ENCODE peak calls at places on chromosome 16, in eight cellular contexts. E is T-cell; J is heart left ventricle; Q is CD8-positive, alpha-beta memory T cell; R is osteocyte; M is GF-D8; T is tibial artery; L is EL. F is an unnamed sample.

GRCh38 chr16:67445913-67446907 is 15.3 kb downstream of the HSD11B2 start:
- DNase-seq in E (no peak), J (peak), Q (no peak), R (no peak), M (no peak), T (no peak), L (no peak), F (no peak)

GRCh38 chr16:89895482-89896250 is 22.3 kb downstream of the TCF25 start:
- DNase-seq in E (no peak), J (no peak), Q (no peak), R (no peak), M (no peak), T (no peak), L (no peak), F (no peak)

GRCh38 chr16:66750279-66751134 is 902 bp downstream of the DYNC1LI2 start:
- DNase-seq in E (no peak), J (no peak), Q (no peak), R (no peak), M (no peak), T (no peak), L (no peak), F (no peak)

GRCh38 chr16:8674413-8675022 is at the start of gene ABAT:
- DNase-seq in E (peak), J (peak), Q (peak), R (peak), M (no peak), T (peak), L (peak), F (peak)

GRCh38 chr16:56357291-56357764 is 68.0 kb downstream of the AMFR start:
- DNase-seq in E (no peak), J (no peak), Q (no peak), R (peak), M (no peak), T (peak), L (peak), F (no peak)

GRCh38 chr16:69526831-69527655 is 38.7 kb upstream of the NFAT5 start:
- DNase-seq in E (no peak), J (no peak), Q (no peak), R (no peak), M (no peak), T (no peak), L (no peak), F (no peak)

GRCh38 chr16:20336955-20337354 is 9.6 kb upstream of the GP2 start:
- DNase-seq in E (no peak), J (no peak), Q (no peak), R (no peak), M (no peak), T (no peak), L (no peak), F (no peak)

GRCh38 chr16:66274335-66275110 is 92.0 kb upstream of the CDH5 start:
- DNase-seq in E (no peak), J (no peak), Q (no peak), R (peak), M (no peak), T (no peak), L (peak), F (peak)

GRCh38 chr16:24761526-24761925 is 32.1 kb downstream of the TNRC6A start:
- DNase-seq in E (no peak), J (peak), Q (no peak), R (no peak), M (no peak), T (no peak), L (no peak), F (no peak)

GRCh38 chr16:11914210-11914758 is 1.5 kb downstream of the GSPT1 start:
- DNase-seq in E (peak), J (no peak), Q (no peak), R (no peak), M (no peak), T (no peak), L (no peak), F (peak)

GRCh38 chr16:11677451-11677951 is 9.2 kb downstream of the SNN start:
- DNase-seq in E (no peak), J (no peak), Q (no peak), R (no peak), M (no peak), T (no peak), L (peak), F (no peak)

GRCh38 chr16:67185003-67185865 is 1.5 kb upstream of the MATCAP1 start:
- DNase-seq in E (peak), J (peak), Q (peak), R (peak), M (peak), T (peak), L (peak), F (peak)

GRCh38 chr16:85052536-85052935 is 24.9 kb downstream of the KIAA0513 start:
- DNase-seq in E (no peak), J (no peak), Q (no peak), R (no peak), M (no peak), T (no peak), L (no peak), F (no peak)

GRCh38 chr16:85428168-85428898 is 184.8 kb upstream of the GSE1 start:
- DNase-seq in E (peak), J (peak), Q (peak), R (no peak), M (no peak), T (no peak), L (no peak), F (peak)

GRCh38 chr16:70381604-70382342 is 35.1 kb downstream of the DDX19A start:
- DNase-seq in E (no peak), J (no peak), Q (no peak), R (no peak), M (no peak), T (no peak), L (no peak), F (no peak)

GRCh38 chr16:83701494-83701893 is 106.3 kb upstream of the HSBP1 start:
- DNase-seq in E (no peak), J (no peak), Q (no peak), R (no peak), M (no peak), T (no peak), L (peak), F (peak)

GRCh38 chr16:4029816-4030215 is 86.4 kb downstream of the ADCY9 start:
- DNase-seq in E (no peak), J (no peak), Q (no peak), R (no peak), M (no peak), T (no peak), L (no peak), F (no peak)

GRCh38 chr16:53893731-53894435 is 189.9 kb downstream of the FTO start:
- DNase-seq in E (no peak), J (peak), Q (no peak), R (no peak), M (no peak), T (no peak), L (peak), F (no peak)

GRCh38 chr16:14302399-14303181 is 231.5 kb downstream of the MRTFB start:
- DNase-seq in E (no peak), J (no peak), Q (no peak), R (no peak), M (no peak), T (no peak), L (peak), F (peak)

GRCh38 chr16:30896203-30896889 is at the start of gene CTF1:
- DNase-seq in E (no peak), J (peak), Q (no peak), R (peak), M (no peak), T (peak), L (peak), F (no peak)

GRCh38 chr16:20911361-20911760 is 10.8 kb downstream of the LYRM1 start:
- DNase-seq in E (no peak), J (no peak), Q (no peak), R (no peak), M (no peak), T (no peak), L (peak), F (no peak)

GRCh38 chr16:75588716-75589115 is 22.5 kb downstream of the GABARAPL2 start:
- DNase-seq in E (no peak), J (no peak), Q (no peak), R (no peak), M (no peak), T (peak), L (no peak), F (no peak)

GRCh38 chr16:66167564-66168291 is 198.8 kb upstream of the CDH5 start:
- DNase-seq in E (no peak), J (no peak), Q (no peak), R (no peak), M (no peak), T (no peak), L (no peak), F (no peak)

GRCh38 chr16:69930117-69930776 is 20.9 kb upstream of the CLEC18A start:
- DNase-seq in E (peak), J (peak), Q (peak), R (no peak), M (no peak), T (peak), L (peak), F (peak)

GRCh38 chr16:80258407-80258806 is 282.4 kb upstream of the DYNLRB2 start:
- DNase-seq in E (no peak), J (no peak), Q (no peak), R (no peak), M (no peak), T (no peak), L (no peak), F (no peak)

F was measured in KBM-7.